ENCODE peak calls at places on chromosomes 2 and 18, in seven cellular contexts. F is foreskin fibroblast, H is NCI-H510A treated with DMSO at 0.1 percent for 48 hours, P is AG09309, U is PC-9, J is NCI-H1694, S is lower lobe of right lung. K is an unnamed sample.

GRCh38 chr2:218798767-218799504 is 17.0 kb downstream of the CYP27A1 start:
- DNase-seq in S (no peak), U (no peak), J (no peak), F (no peak), P (no peak), H (no peak), K (no peak)

GRCh38 chr2:1641498-1641897 is 102.8 kb downstream of the PXDN start:
- DNase-seq in U (no peak), J (no peak), P (no peak), S (no peak), H (no peak), F (peak), K (no peak)

GRCh38 chr18:36593001-36593400 is 235.8 kb downstream of the TPGS2 start:
- DNase-seq in U (no peak), S (no peak), H (no peak), F (peak), J (no peak), P (no peak), K (no peak)

GRCh38 chr2:45178854-45179253 is 169.6 kb upstream of the SIX2 start:
- DNase-seq in H (no peak), S (no peak), U (no peak), P (no peak), F (peak), J (no peak), K (no peak)

GRCh38 chr18:74310411-74310810 is 5.2 kb upstream of the C18orf63 start:
- DNase-seq in H (peak), F (peak), J (no peak), U (peak), P (no peak), S (no peak), K (peak)

GRCh38 chr2:233542507-233542906 is 24.1 kb downstream of the USP40 start:
- DNase-seq in H (no peak), U (peak), J (no peak), P (peak), S (no peak), F (peak), K (no peak)

GRCh38 chr18:415627-416612 is 84.6 kb downstream of the COLEC12 start:
- DNase-seq in H (no peak), U (peak), F (peak), J (no peak), P (no peak), S (no peak), K (no peak)

GRCh38 chr2:216221806-216222205 is 112.7 kb downstream of the XRCC5 start:
- DNase-seq in J (no peak), H (no peak), P (no peak), U (no peak), F (peak), S (no peak), K (no peak)

GRCh38 chr18:74465775-74466174 is 8.7 kb upstream of the DIPK1C start:
- DNase-seq in P (no peak), H (no peak), U (no peak), F (no peak), S (no peak), J (no peak), K (no peak)

GRCh38 chr18:13934676-13935075 is 19.3 kb upstream of the MC2R start:
- DNase-seq in P (no peak), J (no peak), U (no peak), S (no peak), H (no peak), F (no peak), K (no peak)

GRCh38 chr18:11500153-11501122 is 109.0 kb upstream of the SLC35G4 start:
- DNase-seq in S (no peak), J (no peak), H (no peak), P (peak), F (peak), U (peak), K (no peak)

GRCh38 chr2:133200684-133201421 is 367.4 kb downstream of the NCKAP5 start:
- DNase-seq in S (no peak), P (peak), U (no peak), F (peak), H (no peak), J (no peak), K (no peak)

GRCh38 chr2:69907216-69907615 is 7.7 kb upstream of the MXD1 start:
- DNase-seq in U (no peak), J (no peak), S (no peak), F (no peak), P (no peak), H (no peak), K (no peak)

GRCh38 chr18:9771261-9771976 is 63.3 kb downstream of the RAB31 start:
- DNase-seq in S (peak), U (no peak), H (peak), J (peak), P (no peak), F (peak), K (peak)

GRCh38 chr2:73823916-73824523 is 4.7 kb upstream of the STAMBP start:
- DNase-seq in P (peak), H (peak), S (no peak), J (peak), F (peak), U (peak), K (peak)

GRCh38 chr2:72830273-72830672 is 4.4 kb upstream of the EXOC6B start:
- DNase-seq in F (no peak), H (no peak), P (no peak), J (no peak), U (no peak), S (no peak), K (no peak)